ENCODE peak calls at places on chromosomes 13 and 19, in four cellular contexts. X is H1, G is GM12878, S is HepG2. J is an unnamed sample.
A peak's percentile ranks its signal among the peaks of the same experiment; 100 is the strongest.

GRCh38 chr19:1611353-1611752 is 6.1 kb upstream of the UQCR11 start:
- DNase-seq in X (no peak), G (no peak), S (no peak), J (no peak)

GRCh38 chr13:27446986-27447583 is 3.3 kb downstream of the MTIF3 start:
- DNase-seq in X (no peak), G (no peak), S (no peak), J (no peak)

GRCh38 chr13:49683489-49683888 is 7.8 kb downstream of the EBPL start:
- DNase-seq in X (no peak), G (no peak), S (no peak), J (no peak)

GRCh38 chr13:99969368-99969933 is 2.1 kb downstream of the ZIC5 start:
- DNase-seq in X (no peak), G (no peak), S (no peak), J (no peak)

GRCh38 chr19:6718741-6719539 is 1.5 kb downstream of the C3 start:
- DNase-seq in X (no peak), G (no peak), S (peak; percentile 93), J (no peak)

GRCh38 chr19:32928806-32929205 is 43.0 kb downstream of the CEP89 start:
- DNase-seq in X (no peak), G (no peak), S (peak; percentile 35), J (no peak)

GRCh38 chr19:9966448-9966847 is 30.1 kb upstream of the OLFM2 start:
- DNase-seq in X (peak; percentile 49), G (no peak), S (no peak), J (peak; percentile 70)

GRCh38 chr13:36601186-36601585 is 72.6 kb upstream of the SERTM1 start:
- DNase-seq in X (no peak), G (no peak), S (no peak), J (no peak)

GRCh38 chr13:23730251-23730650 is 158.9 kb downstream of the MIPEP start:
- DNase-seq in X (no peak), G (no peak), S (no peak), J (no peak)

GRCh38 chr13:110445722-110446569 is 115.6 kb downstream of the RAB20 start:
- DNase-seq in X (no peak), G (no peak), S (no peak), J (no peak)

GRCh38 chr13:49587311-49587847 is 2.0 kb upstream of the RCBTB1 start:
- DNase-seq in X (no peak), G (no peak), S (peak; percentile 80), J (no peak)

GRCh38 chr19:677601-678380 is 1.6 kb downstream of the FSTL3 start:
- DNase-seq in X (no peak), G (no peak), S (no peak), J (no peak)

GRCh38 chr19:37778613-37779138 is 710 bp downstream of the ZNF573 start:
- DNase-seq in X (no peak), G (no peak), S (peak; percentile 18), J (no peak)

GRCh38 chr13:51803018-51803417 is 945 bp downstream of the DHRS12 start:
- DNase-seq in X (no peak), G (no peak), S (no peak), J (no peak)

GRCh38 chr13:67549331-67549730 is 319.2 kb upstream of the PCDH9 start:
- DNase-seq in X (no peak), G (no peak), S (no peak), J (no peak)

GRCh38 chr13:66689628-66690027 is 540.5 kb downstream of the PCDH9 start:
- DNase-seq in X (no peak), G (no peak), S (no peak), J (no peak)

GRCh38 chr13:30338331-30338851 is 31.0 kb upstream of the KATNAL1 start:
- DNase-seq in X (no peak), G (no peak), S (no peak), J (no peak)

GRCh38 chr13:73708393-73708985 is 425.7 kb downstream of the KLF12 start:
- DNase-seq in X (no peak), G (no peak), S (peak; percentile 59), J (peak; percentile 46)

GRCh38 chr19:36417752-36418286 is 625 bp downstream of the ZFP82 start:
- DNase-seq in X (no peak), G (no peak), S (no peak), J (no peak)

GRCh38 chr13:69287050-69287698 is 820.5 kb upstream of the ATXN8OS start:
- DNase-seq in X (no peak), G (no peak), S (no peak), J (no peak)
- TF ChIP-seq SUZ12 in X (no peak), G (no peak), S (no peak), J (no peak)

DNA sequence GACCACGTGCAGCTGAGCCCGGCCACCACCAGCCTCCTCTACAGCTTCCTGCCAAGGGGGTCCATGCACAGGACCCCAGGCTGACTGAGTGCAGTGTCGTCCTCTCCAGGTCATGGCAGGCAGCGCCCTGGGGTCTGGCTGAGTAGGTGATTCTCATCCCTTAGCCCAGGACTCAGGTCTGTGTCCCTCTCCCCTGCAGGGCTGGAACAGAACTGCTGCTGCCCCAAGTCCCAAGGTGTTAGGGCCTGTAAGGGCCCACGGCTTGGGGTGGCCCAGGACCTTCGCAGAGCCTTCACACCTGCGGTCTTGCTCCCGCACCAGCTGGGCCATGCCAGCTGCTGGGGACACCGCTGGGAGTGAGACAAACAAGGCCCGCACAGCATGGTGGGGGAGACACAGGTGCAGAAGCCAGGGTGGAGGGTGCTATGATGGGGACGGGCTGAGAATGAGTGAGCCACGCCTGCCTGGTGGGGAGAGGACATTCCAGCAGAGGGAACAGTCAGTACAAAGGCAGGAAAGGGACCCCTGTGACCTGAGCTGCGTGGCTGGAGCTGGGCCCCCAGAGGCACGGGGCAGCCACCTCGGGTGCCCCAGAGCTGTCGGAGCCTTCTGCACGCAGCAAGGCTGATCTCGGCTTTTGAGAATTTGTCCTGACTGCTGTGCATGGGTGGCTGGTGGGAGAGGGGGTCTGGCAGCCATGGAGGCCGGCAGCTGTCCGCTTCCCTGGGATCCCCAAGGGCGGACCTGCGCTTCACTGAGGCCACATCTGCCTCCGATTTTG is 11.9 kb downstream of the PLEKHF1 start:
- DNase-seq in X (no peak), G (no peak), S (no peak), J (no peak)
- H3K4me1 ChIP-seq in X (no peaks in the 10 kb centered on the region), G (peaks cover 43% of the 10 kb centered on the region), S (peaks cover 31% of the 10 kb centered on the region), J (peaks cover 4% of the 10 kb centered on the region)

GRCh38 chr13:103130681-103131210 is 64.5 kb upstream of the SLC10A2 start:
- DNase-seq in X (no peak), G (peak; percentile 71), S (peak; percentile 3), J (no peak)
- TF ChIP-seq SUZ12 in X (no peak), G (no peak), S (no peak), J (no peak)

GRCh38 chr19:13033244-13033643 is 38.0 kb downstream of the NFIX start:
- DNase-seq in X (no peak), G (no peak), S (no peak), J (no peak)

GRCh38 chr19:13035820-13036365 is 40.6 kb downstream of the NFIX start:
- DNase-seq in X (no peak), G (no peak), S (no peak), J (no peak)

GRCh38 chr19:13033819-13034611 is 38.7 kb downstream of the NFIX start:
- DNase-seq in X (no peak), G (no peak), S (peak; percentile 55), J (no peak)

GRCh38 chr19:13032837-13033236 is 37.6 kb downstream of the NFIX start:
- DNase-seq in X (no peak), G (no peak), S (no peak), J (no peak)

DNA sequence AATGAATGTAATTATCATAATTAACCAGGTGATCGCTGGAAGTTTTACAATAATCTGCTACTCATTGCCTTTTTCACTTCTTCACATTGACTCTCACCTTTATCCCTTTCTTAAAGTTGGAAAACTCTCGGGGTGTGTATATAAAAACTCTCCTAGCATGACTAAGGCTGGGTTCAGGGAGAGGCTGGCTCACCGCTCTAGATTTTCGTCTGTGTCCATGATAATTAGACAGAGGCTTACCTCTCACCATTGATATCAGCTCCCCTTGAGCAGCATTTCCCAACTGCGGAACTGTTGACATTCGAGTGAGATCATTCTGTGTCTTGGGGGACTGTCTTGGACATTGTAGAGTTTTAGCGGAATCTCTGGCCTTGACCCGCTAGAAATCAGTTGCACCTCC is 39.4 kb downstream of the NFIX start:
- DNase-seq in X (no peak), G (no peak), S (no peak), J (no peak)
- H3K4me1 ChIP-seq in X (no peaks in the 10 kb centered on the region), G (no peaks in the 10 kb centered on the region), S (peaks cover 73% of the 10 kb centered on the region), J (peaks cover 7% of the 10 kb centered on the region)

GRCh38 chr13:97015661-97016350 is 21.5 kb upstream of the OXGR1 start:
- DNase-seq in X (no peak), G (no peak), S (no peak), J (no peak)

GRCh38 chr13:97020194-97020593 is 25.9 kb upstream of the OXGR1 start:
- DNase-seq in X (no peak), G (no peak), S (no peak), J (no peak)

GRCh38 chr13:97020689-97021240 is 26.5 kb upstream of the OXGR1 start:
- DNase-seq in X (no peak), G (no peak), S (no peak), J (no peak)

GRCh38 chr13:97018029-97018819 is 23.9 kb upstream of the OXGR1 start:
- DNase-seq in X (no peak), G (no peak), S (peak; percentile 36), J (peak; percentile 46)

GRCh38 chr13:97017322-97017721 is 23.0 kb upstream of the OXGR1 start:
- DNase-seq in X (no peak), G (no peak), S (no peak), J (no peak)
- TF ChIP-seq SUZ12 in X (no peak), G (no peak), S (no peak), J (no peak)

DNA sequence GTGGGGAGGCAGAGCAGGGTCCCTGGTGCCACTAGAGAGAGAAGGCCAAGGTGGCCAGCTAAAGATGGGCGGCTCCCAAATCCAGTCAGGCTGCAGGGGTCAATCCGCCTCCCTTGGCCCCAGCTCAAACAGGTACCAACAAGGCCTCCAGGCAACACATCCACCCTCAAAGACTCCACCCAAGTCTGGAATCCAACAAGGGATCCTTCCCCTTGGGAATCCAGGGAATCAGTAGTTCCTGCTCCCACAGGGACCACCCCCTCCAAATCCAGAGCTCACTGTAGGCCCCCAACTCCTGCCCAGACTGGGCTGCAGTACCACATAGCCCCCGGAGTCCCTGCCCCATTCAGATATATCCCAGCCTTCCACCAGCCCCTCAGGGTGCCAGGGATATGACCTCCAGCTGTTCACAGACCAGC is 3.3 kb downstream of the ERF start:
- DNase-seq in X (no peak), G (no peak), S (no peak), J (no peak)
- H3K4me1 ChIP-seq in X (peaks cover 26% of the 10 kb centered on the region), G (peaks cover 17% of the 10 kb centered on the region), S (peaks cover 57% of the 10 kb centered on the region), J (peaks cover 27% of the 10 kb centered on the region)

J was measured in NT2/D1.